ENCODE peak calls at places on chromosomes 12 and 14, in seven cellular contexts. D is heart right ventricle, H is uterus, S is astrocyte, Y is breast epithelium, C is mesothelial cell of epicardium, U is progenitor cell of endocrine pancreas. O is an unnamed sample.

GRCh38 chr12:116267948-116268347 is 9.5 kb downstream of the MED13L start:
- DNase-seq in D (no peak), H (no peak), S (no peak), Y (no peak), C (no peak), U (no peak), O (no peak)

GRCh38 chr12:47604474-47604873 is 101.4 kb downstream of the RPAP3 start:
- DNase-seq in D (no peak), H (no peak), S (peak), Y (no peak), C (no peak), U (no peak), O (no peak)

GRCh38 chr12:18684430-18684829 is 53.4 kb downstream of the PLCZ1 start:
- DNase-seq in D (no peak), H (no peak), S (no peak), Y (no peak), C (no peak), U (no peak), O (no peak)

GRCh38 chr12:50166776-50167025 is 468 bp downstream of the CERS5 start:
- DNase-seq in D (no peak), H (peak), S (peak), Y (no peak), C (no peak), U (no peak), O (no peak)

GRCh38 chr12:115941362-115941761 is 336.1 kb downstream of the MED13L start:
- DNase-seq in D (no peak), H (no peak), S (peak), Y (no peak), C (no peak), U (no peak), O (no peak)

GRCh38 chr12:65640489-65640901 is 183.8 kb upstream of the HMGA2 start:
- DNase-seq in D (no peak), H (no peak), S (no peak), Y (no peak), C (no peak), U (no peak), O (no peak)

GRCh38 chr12:92927055-92927435 is 2.0 kb downstream of the EEA1 start:
- DNase-seq in D (no peak), H (no peak), S (no peak), Y (no peak), C (no peak), U (no peak), O (no peak)

GRCh38 chr14:94143239-94143638 is 13.8 kb upstream of the IFI27L2 start:
- DNase-seq in D (no peak), H (no peak), S (no peak), Y (no peak), C (no peak), U (no peak), O (peak)

GRCh38 chr14:105167303-105168092 is 1.1 kb downstream of the JAG2 start:
- DNase-seq in D (no peak), H (no peak), S (no peak), Y (no peak), C (no peak), U (no peak), O (no peak)

GRCh38 chr12:116135209-116135930 is 142.1 kb downstream of the MED13L start:
- DNase-seq in D (no peak), H (no peak), S (peak), Y (no peak), C (no peak), U (no peak), O (no peak)

GRCh38 chr14:60647081-60647836 is 2.0 kb downstream of the SIX1 start:
- DNase-seq in D (no peak), H (no peak), S (no peak), Y (no peak), C (peak), U (no peak), O (no peak)

GRCh38 chr12:106416273-106416672 is 58.7 kb downstream of the POLR3B start:
- DNase-seq in D (no peak), H (no peak), S (peak), Y (no peak), C (no peak), U (no peak), O (no peak)

GRCh38 chr12:52849511-52849910 is 717 bp upstream of the KRT78 start:
- DNase-seq in D (no peak), H (no peak), S (no peak), Y (no peak), C (no peak), U (no peak), O (no peak)

GRCh38 chr12:124177951-124178316 is 117.0 kb upstream of the RFLNA start:
- DNase-seq in D (no peak), H (no peak), S (no peak), Y (no peak), C (no peak), U (no peak), O (no peak)

GRCh38 chr14:23550827-23551265 is 719 bp downstream of the ZFHX2 start:
- DNase-seq in D (peak), H (no peak), S (no peak), Y (no peak), C (peak), U (no peak), O (no peak)

GRCh38 chr12:67355428-67356385 is 86.5 kb downstream of the CAND1 start:
- DNase-seq in D (no peak), H (no peak), S (peak), Y (no peak), C (no peak), U (no peak), O (no peak)

GRCh38 chr14:23483216-23483854 is 13.8 kb downstream of the NGDN start:
- DNase-seq in D (no peak), H (no peak), S (no peak), Y (no peak), C (no peak), U (peak), O (no peak)

GRCh38 chr12:109452489-109452888 is 24.6 kb downstream of the KCTD10 start:
- DNase-seq in D (no peak), H (no peak), S (no peak), Y (no peak), C (no peak), U (no peak), O (no peak)

GRCh38 chr14:68546839-68547238 is 246.0 kb downstream of the ZFP36L1 start:
- DNase-seq in D (no peak), H (peak), S (peak), Y (no peak), C (no peak), U (no peak), O (no peak)

GRCh38 chr14:35404246-35404495 is 378 bp downstream of the NFKBIA start:
- DNase-seq in D (no peak), H (no peak), S (no peak), Y (no peak), C (no peak), U (no peak), O (no peak)

GRCh38 chr14:35403397-35404245 is 928 bp downstream of the NFKBIA start:
- DNase-seq in D (peak), H (peak), S (peak), Y (peak), C (peak), U (peak), O (peak)

GRCh38 chr14:35406090-35406489 is 1.5 kb upstream of the NFKBIA start:
- DNase-seq in D (no peak), H (no peak), S (no peak), Y (no peak), C (no peak), U (no peak), O (no peak)

GRCh38 chr14:35405304-35405996 is 901 bp upstream of the NFKBIA start:
- DNase-seq in D (no peak), H (peak), S (no peak), Y (no peak), C (no peak), U (no peak), O (no peak)

GRCh38 chr14:35404496-35405303 is at the start of gene NFKBIA:
- DNase-seq in D (peak), H (peak), S (peak), Y (peak), C (peak), U (peak), O (peak)
- TF ChIP-seq CTCF in D (no peak), H (peak), S (peak), Y (no peak), C (no peak), U (peak), O (peak)

DNA sequence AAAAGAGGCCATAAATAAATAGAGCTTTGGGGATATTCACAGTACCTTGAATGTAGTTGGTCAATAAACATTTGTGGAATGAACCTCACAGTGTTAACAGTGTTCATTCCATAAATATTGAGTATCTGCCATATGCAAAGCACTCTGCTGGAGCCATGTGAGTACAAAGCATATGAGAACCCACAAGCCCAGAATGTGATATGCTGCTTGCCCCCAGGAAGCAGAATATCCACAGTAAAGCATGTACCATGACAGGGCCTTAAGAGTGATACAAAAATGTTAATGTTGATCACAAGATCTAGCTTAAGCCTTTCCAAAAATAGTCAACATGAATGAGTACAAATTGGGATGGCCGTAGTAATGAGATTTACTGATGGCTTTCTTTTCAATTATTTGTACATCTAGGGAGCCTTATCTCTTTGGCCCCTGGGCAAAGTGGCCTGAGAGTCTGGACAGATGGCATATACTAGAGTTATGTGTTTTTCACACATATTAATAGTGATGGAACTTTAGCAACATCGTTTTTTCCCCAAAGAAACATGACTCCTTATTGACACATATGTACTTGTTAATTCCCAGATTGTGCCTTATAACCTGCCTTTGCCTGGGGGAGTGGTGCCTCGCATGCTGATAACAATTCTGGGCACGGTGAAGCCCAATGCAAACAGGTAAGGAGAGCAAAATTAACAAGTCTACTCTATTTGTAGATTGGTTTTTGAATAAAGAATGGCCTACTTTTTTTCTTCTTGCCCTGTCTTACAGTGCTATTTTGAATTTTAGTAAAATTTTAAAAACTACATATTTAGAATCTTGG is 10.9 kb downstream of the LGALS3 start:
- DNase-seq in D (no peak), H (no peak), S (no peak), Y (no peak), C (no peak), U (no peak), O (no peak)
- TF ChIP-seq CTCF in D (no peak), H (no peak), S (no peak), Y (no peak), C (no peak), U (no peak), O (no peak)

GRCh38 chr12:5648692-5649338 is 216.9 kb downstream of the NTF3 start:
- DNase-seq in D (no peak), H (no peak), S (no peak), Y (no peak), C (no peak), U (peak), O (no peak)
- TF ChIP-seq CTCF in D (peak), H (no peak), S (peak), Y (peak), C (peak), U (peak), O (peak)

GRCh38 chr14:63039800-63040380 is 5.4 kb downstream of the KCNH5 start:
- DNase-seq in D (no peak), H (no peak), S (peak), Y (no peak), C (no peak), U (no peak), O (no peak)
- TF ChIP-seq CTCF in D (no peak), H (no peak), S (peak), Y (no peak), C (peak), U (peak), O (peak)

GRCh38 chr12:20601668-20602280 is 93.4 kb upstream of the SLCO1C1 start:
- DNase-seq in D (no peak), H (no peak), S (peak), Y (no peak), C (no peak), U (no peak), O (no peak)
- TF ChIP-seq CTCF in D (peak), H (peak), S (peak), Y (peak), C (peak), U (peak), O (peak)

DNA sequence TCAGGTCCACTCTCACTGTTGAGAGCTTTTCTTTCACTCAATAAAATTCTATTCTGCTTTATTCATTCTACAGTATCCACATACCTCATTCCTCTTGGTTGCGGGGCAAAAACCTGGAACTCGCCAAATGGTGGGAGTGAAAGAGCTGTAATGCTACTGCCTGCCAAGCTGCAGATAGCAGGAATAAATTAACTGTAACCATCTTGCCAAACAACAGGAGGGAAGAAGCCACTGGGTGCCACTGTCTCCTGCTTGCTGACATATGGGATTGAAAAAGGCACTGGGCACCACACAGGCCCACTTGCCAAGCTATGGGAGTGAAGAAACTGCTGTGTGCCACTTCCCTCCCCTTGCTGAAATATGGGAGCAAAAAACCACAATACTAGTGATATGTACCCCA is 111.9 kb upstream of the CNTN1 start:
- DNase-seq in D (no peak), H (no peak), S (no peak), Y (no peak), C (no peak), U (no peak), O (no peak)
- TF ChIP-seq CTCF in D (no peak), H (no peak), S (no peak), Y (no peak), C (no peak), U (no peak), O (no peak)

GRCh38 chr14:22434030-22434429 is 155.0 kb downstream of the DAD1 start:
- DNase-seq in D (no peak), H (no peak), S (no peak), Y (no peak), C (no peak), U (no peak), O (no peak)
- TF ChIP-seq CTCF in D (no peak), H (no peak), S (no peak), Y (no peak), C (no peak), U (peak), O (no peak)

DNA sequence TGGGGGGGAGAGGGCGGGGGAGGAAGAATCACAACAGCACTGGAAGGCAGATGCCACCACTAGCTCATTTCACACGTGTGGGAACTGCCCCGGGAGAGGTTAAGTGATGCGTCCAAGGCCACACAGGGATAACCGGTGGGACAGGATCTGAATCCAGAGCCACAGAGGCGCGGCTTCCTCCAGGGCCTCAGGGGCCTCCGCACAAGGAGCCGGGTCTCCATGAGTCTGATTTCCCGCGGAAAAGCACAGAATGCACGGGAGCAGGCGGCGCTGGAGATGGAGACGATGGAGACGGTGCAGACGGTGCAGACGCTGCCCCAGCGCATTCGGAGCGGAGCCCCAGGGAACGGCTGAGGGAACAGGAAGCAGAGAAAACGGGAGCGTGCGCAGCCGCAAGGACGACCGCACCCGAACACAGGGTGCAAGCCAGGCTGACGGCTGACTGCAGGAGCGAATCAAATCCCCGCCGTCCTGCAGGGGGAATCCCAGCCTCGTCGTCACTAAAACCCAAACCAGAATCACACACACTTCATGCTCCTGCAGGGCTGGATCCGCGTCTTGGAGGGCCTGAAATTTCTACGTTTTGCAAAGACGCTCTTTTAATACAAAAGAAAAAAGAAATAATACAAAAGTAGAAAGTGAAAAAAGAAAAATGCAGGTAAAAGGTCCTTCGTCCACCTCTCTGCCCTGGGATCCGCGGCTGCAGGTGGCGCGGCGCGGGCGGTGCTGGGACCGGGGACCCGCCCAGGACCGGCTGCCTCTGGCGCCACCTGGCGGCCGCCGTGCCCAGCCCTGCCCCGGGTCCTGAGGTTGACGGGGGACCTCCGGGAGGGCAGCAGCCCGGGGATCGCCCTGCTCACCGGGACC is 20.4 kb downstream of the STX2 start:
- DNase-seq in D (peak), H (peak), S (no peak), Y (peak), C (peak), U (peak), O (peak)
- TF ChIP-seq CTCF in D (peak), H (peak), S (peak), Y (peak), C (peak), U (peak), O (peak)

O was measured in osteocyte.